ENCODE peak calls at places on chromosomes 3 and 15, in five cellular contexts. X, Z, P, H and D are unnamed samples.

GRCh38 chr15:77599899-77600298 is 32.8 kb downstream of the LINGO1 start:
- DNase-seq in Z (peak; percentile 22), X (no peak), P (peak; percentile 85), H (no peak), D (no peak)

GRCh38 chr15:51119120-51119519 is 24.4 kb upstream of the TNFAIP8L3 start:
- DNase-seq in H (no peak), Z (no peak), X (no peak), P (no peak), D (no peak)

GRCh38 chr3:184688251-184688851 is 23.5 kb downstream of the MAGEF1 start:
- DNase-seq in Z (peak; percentile 91), P (peak; percentile 75), X (peak; percentile 65), H (no peak), D (no peak)

GRCh38 chr15:80844011-80844732 is 65.0 kb downstream of the CEMIP start:
- DNase-seq in Z (peak; percentile 64), P (no peak), H (no peak), X (no peak), D (no peak)

GRCh38 chr15:39304201-39304841 is 276.6 kb upstream of the THBS1 start:
- DNase-seq in Z (peak; percentile 99), P (no peak), X (no peak), H (no peak), D (no peak)

GRCh38 chr15:79032656-79033055 is 57.9 kb downstream of the RASGRF1 start:
- DNase-seq in Z (no peak), H (no peak), X (no peak), P (no peak), D (no peak)

GRCh38 chr3:179071161-179071568 is 444 bp downstream of the ZMAT3 start:
- DNase-seq in Z (peak; percentile 67), X (no peak), P (peak; percentile 69), H (no peak), D (no peak)

GRCh38 chr3:139342054-139342453 is 1.8 kb upstream of the MRPS22 start:
- DNase-seq in Z (no peak), P (no peak), H (no peak), X (no peak), D (no peak)

GRCh38 chr3:97864-98263 is 98.7 kb upstream of the CHL1 start:
- DNase-seq in H (no peak), X (no peak), Z (no peak), P (no peak), D (no peak)

GRCh38 chr15:74228723-74229081 is 7.4 kb upstream of the CCDC33 start:
- DNase-seq in H (no peak), P (no peak), Z (peak; percentile 12), X (no peak), D (no peak)

GRCh38 chr3:89698208-89698830 is 590.9 kb downstream of the EPHA3 start:
- DNase-seq in Z (no peak), P (no peak), H (no peak), X (no peak), D (no peak)

GRCh38 chr3:120114981-120115380 is 20.7 kb upstream of the GSK3B start:
- DNase-seq in H (no peak), Z (peak; percentile 76), X (no peak), P (no peak), D (no peak)

GRCh38 chr15:78047631-78048409 is 29.7 kb downstream of the TBC1D2B start:
- DNase-seq in Z (peak; percentile 77), X (peak; percentile 51), H (no peak), P (peak; percentile 80), D (no peak)

GRCh38 chr3:139198929-139199328 is 144.9 kb upstream of the MRPS22 start:
- DNase-seq in Z (peak; percentile 8), X (no peak), P (no peak), H (peak; percentile 74), D (no peak)

GRCh38 chr3:142269777-142270176 is 44.4 kb upstream of the GK5 start:
- DNase-seq in H (no peak), Z (no peak), P (no peak), X (no peak), D (no peak)

GRCh38 chr3:176286456-176287115 is 910.7 kb downstream of the TBL1XR1 start:
- DNase-seq in H (no peak), X (no peak), P (no peak), Z (peak; percentile 1), D (no peak)

GRCh38 chr3:16318216-16318615 is 53.2 kb downstream of the OXNAD1 start:
- DNase-seq in P (no peak), Z (peak; percentile 83), X (no peak), H (no peak), D (no peak)

GRCh38 chr3:114539525-114539924 is 245.7 kb downstream of the TIGIT start:
- DNase-seq in Z (no peak), P (no peak), X (no peak), H (no peak), D (no peak)

GRCh38 chr3:16200411-16200810 is 25.9 kb downstream of the GALNT15 start:
- DNase-seq in P (no peak), X (no peak), H (no peak), Z (peak; percentile 67), D (no peak)

GRCh38 chr3:150242220-150242938 is 165.7 kb upstream of the TSC22D2 start:
- DNase-seq in Z (peak; percentile 88), P (no peak), H (no peak), X (no peak), D (no peak)

GRCh38 chr3:149968216-149968615 is 2.5 kb downstream of the PFN2 start:
- DNase-seq in H (no peak), P (no peak), X (no peak), Z (peak; percentile 48), D (no peak)

GRCh38 chr3:177051419-177051818 is 145.9 kb downstream of the TBL1XR1 start:
- DNase-seq in Z (no peak), X (no peak), P (no peak), H (no peak), D (no peak)

GRCh38 chr3:12180218-12180617 is 21.5 kb upstream of the TIMP4 start:
- DNase-seq in H (no peak), P (no peak), Z (peak; percentile 67), X (peak; percentile 31), D (peak; percentile 43)

GRCh38 chr3:172542999-172543398 is 19.8 kb upstream of the TNFSF10 start:
- DNase-seq in H (no peak), Z (no peak), P (no peak), X (no peak), D (no peak)

GRCh38 chr3:24286405-24286804 is 208.2 kb downstream of the THRB start:
- DNase-seq in P (no peak), X (no peak), H (no peak), Z (no peak), D (no peak)

GRCh38 chr15:75721923-75722870 is 9.5 kb upstream of the CSPG4 start:
- DNase-seq in P (peak; percentile 70), Z (no peak), H (no peak), X (no peak), D (no peak)

GRCh38 chr3:185613016-185613415 is 26.9 kb downstream of the SENP2 start:
- DNase-seq in Z (no peak), H (no peak), X (no peak), P (no peak), D (no peak)

GRCh38 chr15:40743921-40744809 is 10.9 kb downstream of the RMDN3 start:
- DNase-seq in H (no peak), X (no peak), Z (peak; percentile 82), P (peak; percentile 49), D (no peak)

GRCh38 chr3:12613250-12613649 is 50.7 kb downstream of the RAF1 start:
- DNase-seq in P (no peak), Z (no peak), H (no peak), X (no peak), D (no peak)

GRCh38 chr3:128076783-128077624 is 24.8 kb downstream of the SEC61A1 start:
- DNase-seq in P (no peak), H (no peak), Z (no peak), X (no peak), D (no peak)
- H3K4me3 ChIP-seq in P (peak overlapping the region; percentile 56), H (peak overlapping the region; percentile 61), Z (no peak overlapping the region), X (peak overlapping the region; percentile 38), D (peak overlapping the region; percentile 32)

GRCh38 chr3:151873433-151873832 is at the start of gene SUCNR1:
- DNase-seq in X (no peak), H (no peak), Z (no peak), P (no peak), D (no peak)
- TF ChIP-seq POLR2A in X (no peak), H (no peak), Z (no peak), P (no peak), D (no peak)

GRCh38 chr15:65862682-65863081 is 6.6 kb upstream of the RAB11A start:
- DNase-seq in Z (peak; percentile 56), X (no peak), H (no peak), P (no peak), D (no peak)
- H3K27ac ChIP-seq in Z (no peak overlapping the region), X (no peak overlapping the region), H (no peak overlapping the region), P (no peak overlapping the region), D (no peak overlapping the region)

GRCh38 chr3:111735912-111736311 is 123.2 kb upstream of the PHLDB2 start:
- DNase-seq in H (no peak), X (no peak), Z (no peak), P (no peak), D (no peak)
- H3K4me3 ChIP-seq in H (no peak overlapping the region), X (no peak overlapping the region), Z (no peak overlapping the region), P (no peak overlapping the region), D (no peak overlapping the region)

GRCh38 chr3:152270145-152270870 is 1.6 kb downstream of the MBNL1 start:
- DNase-seq in Z (no peak), P (no peak), X (no peak), H (no peak), D (no peak)

GRCh38 chr3:152268501-152269422 is at the start of gene MBNL1:
- DNase-seq in H (peak; percentile 95), Z (peak; percentile 70), X (peak; percentile 76), P (peak; percentile 91), D (peak; percentile 81)

GRCh38 chr3:152270944-152271343 is 2.2 kb downstream of the MBNL1 start:
- DNase-seq in Z (no peak), P (no peak), X (no peak), H (no peak), D (no peak)

GRCh38 chr3:152267831-152268500 is 763 bp upstream of the MBNL1 start:
- DNase-seq in X (no peak), H (no peak), P (no peak), Z (no peak), D (no peak)

DNA sequence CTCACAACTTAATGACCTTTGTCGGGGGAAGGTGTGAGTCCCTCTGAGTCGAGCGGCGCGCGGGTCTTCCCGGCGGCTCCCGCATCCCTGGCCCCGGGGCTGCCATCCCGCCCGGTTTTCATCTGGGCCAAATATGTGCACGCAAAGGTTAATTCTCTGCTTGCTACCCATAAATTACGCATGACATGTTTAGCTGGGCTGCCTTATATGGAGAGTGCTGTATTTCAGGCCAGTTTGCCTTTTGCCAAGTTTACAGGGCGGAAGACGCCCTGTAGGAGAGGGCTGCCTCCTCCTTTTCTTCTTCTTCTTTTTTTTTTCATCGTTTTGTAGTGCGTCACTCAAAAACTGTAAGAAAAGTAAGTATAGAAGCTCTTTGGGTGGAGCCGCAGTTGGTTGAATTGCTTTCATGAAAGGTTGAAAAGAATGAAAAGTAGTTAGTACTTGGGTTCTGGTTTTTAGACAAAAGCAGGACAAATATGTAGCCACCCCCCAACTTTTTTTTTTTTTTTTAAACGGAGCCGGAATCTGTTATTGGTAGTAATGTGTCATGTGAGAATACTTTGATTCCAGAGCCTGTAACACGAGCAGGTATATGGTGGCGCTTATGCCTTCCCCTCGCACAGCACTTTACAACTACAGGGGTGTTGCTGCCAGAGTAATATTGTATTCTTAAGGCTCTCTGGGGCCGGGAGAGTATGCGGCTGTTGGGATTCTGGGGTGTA is 855 bp downstream of the MBNL1 start:
- DNase-seq in Z (peak; percentile 94), H (peak; percentile 94), P (peak; percentile 91), X (peak; percentile 71), D (peak; percentile 42)
- TF ChIP-seq POLR2A in Z (peak; percentile 34), H (peak; percentile 59), P (peak; percentile 70), X (peak; percentile 32), D (no peak)